ENCODE peak calls at places on chromosomes 4 and X, in four cellular contexts. X is HFF-Myc, F is ovary, U is GM12865. P is an unnamed sample.

GRCh38 chrX:77962068-77962902 is 7.2 kb downstream of the PGAM4 start:
- DNase-seq in F (no peak), U (no peak), X (no peak), P (no peak)

GRCh38 chr4:126004936-126005335 is 690.2 kb downstream of the FAT4 start:
- DNase-seq in X (no peak), U (no peak), F (no peak), P (no peak)

GRCh38 chr4:80918004-80918403 is 112.5 kb upstream of the BMP3 start:
- DNase-seq in X (no peak), U (no peak), F (no peak), P (no peak)

GRCh38 chrX:143757887-143758286 is 37.3 kb upstream of the SPANXN2 start:
- DNase-seq in U (no peak), X (no peak), F (no peak), P (no peak)

GRCh38 chrX:14027031-14027430 is 2.7 kb downstream of the GEMIN8 start:
- DNase-seq in X (no peak), U (peak), F (peak), P (no peak)

GRCh38 chr4:186900232-186900900 is 176.7 kb upstream of the FAT1 start:
- DNase-seq in U (no peak), X (no peak), F (no peak), P (no peak)

GRCh38 chrX:3317191-3317718 is 29.2 kb downstream of the MXRA5 start:
- DNase-seq in F (no peak), X (no peak), U (no peak), P (no peak)

GRCh38 chr4:153987291-153987690 is 198.4 kb upstream of the SFRP2 start:
- DNase-seq in X (no peak), U (no peak), F (no peak), P (no peak)

GRCh38 chr4:69907151-69907550 is 23.7 kb upstream of the CSN1S1 start:
- DNase-seq in U (no peak), F (no peak), X (no peak), P (no peak)

GRCh38 chrX:69014200-69014599 is 151.1 kb downstream of the PJA1 start:
- DNase-seq in U (no peak), F (no peak), X (no peak), P (peak)

GRCh38 chr4:125062079-125062478 is 252.7 kb upstream of the FAT4 start:
- DNase-seq in X (no peak), U (no peak), F (no peak), P (no peak)

GRCh38 chrX:23752740-23753435 is 9.8 kb upstream of the ACOT9 start:
- DNase-seq in X (peak), F (no peak), U (no peak), P (no peak)

GRCh38 chr4:123361195-123361861 is 35.3 kb upstream of the SPRY1 start:
- DNase-seq in U (no peak), F (no peak), X (peak), P (no peak)

GRCh38 chrX:34778961-34779360 is 121.9 kb upstream of the TMEM47 start:
- DNase-seq in X (peak), F (no peak), U (no peak), P (no peak)

GRCh38 chr4:155889036-155889793 is 14.3 kb upstream of the TDO2 start:
- DNase-seq in F (no peak), U (peak), X (no peak), P (no peak)

GRCh38 chr4:5146248-5146647 is 95.0 kb downstream of the STK32B start:
- DNase-seq in F (no peak), X (no peak), U (no peak), P (peak)

GRCh38 chrX:47864785-47865184 is 28.1 kb downstream of the ZNF81 start:
- DNase-seq in X (no peak), U (no peak), F (no peak), P (no peak)

GRCh38 chr4:28357985-28358384 is 1497.3 kb downstream of the STIM2 start:
- DNase-seq in F (no peak), U (no peak), X (no peak), P (no peak)

GRCh38 chr4:76758290-76758882 is 139.6 kb downstream of the SOWAHB start:
- DNase-seq in X (peak), U (peak), F (no peak), P (no peak)

GRCh38 chrX:151323054-151323453 is 74.0 kb upstream of the VMA21 start:
- DNase-seq in F (no peak), U (no peak), X (no peak), P (no peak)

GRCh38 chr4:119559044-119559647 is 69.5 kb downstream of the PDE5A start:
- DNase-seq in F (no peak), X (peak), U (peak), P (no peak)

GRCh38 chrX:69060631-69061408 is 104.4 kb downstream of the PJA1 start:
- DNase-seq in X (no peak), U (no peak), F (peak), P (peak)

GRCh38 chr4:142095886-142096605 is 459.7 kb downstream of the IL15 start:
- DNase-seq in X (peak), F (no peak), U (no peak), P (no peak)

GRCh38 chr4:85318415-85318814 is 156.5 kb upstream of the ARHGAP24 start:
- DNase-seq in U (no peak), X (no peak), F (no peak), P (no peak)

GRCh38 chr4:76950052-76950845 is 697 bp downstream of the SEPTIN11 start:
- DNase-seq in X (no peak), F (peak), U (peak), P (peak)

GRCh38 chrX:130285710-130286109 is 17.0 kb upstream of the ZNF280C start:
- DNase-seq in U (no peak), X (no peak), F (no peak), P (no peak)

GRCh38 chr4:94032754-94033153 is 174.9 kb upstream of the SMARCAD1 start:
- DNase-seq in U (no peak), F (no peak), X (no peak), P (no peak)

GRCh38 chr4:73343432-73343831 is 60.7 kb upstream of the ALB start:
- DNase-seq in X (no peak), U (no peak), F (no peak), P (no peak)

GRCh38 chr4:73344106-73344505 is 60.0 kb upstream of the ALB start:
- DNase-seq in U (no peak), F (no peak), X (no peak), P (no peak)

GRCh38 chr4:73345399-73345975 is 58.6 kb upstream of the ALB start:
- DNase-seq in F (no peak), U (no peak), X (no peak), P (no peak)

GRCh38 chr4:73335717-73336116 is 68.4 kb upstream of the ALB start:
- DNase-seq in U (no peak), F (no peak), X (no peak), P (no peak)

GRCh38 chr4:73341454-73341853 is 62.6 kb upstream of the ALB start:
- DNase-seq in F (peak), X (peak), U (peak), P (no peak)
- TF ChIP-seq CTCF in F (peak), X (peak), U (peak), P (no peak)

DNA sequence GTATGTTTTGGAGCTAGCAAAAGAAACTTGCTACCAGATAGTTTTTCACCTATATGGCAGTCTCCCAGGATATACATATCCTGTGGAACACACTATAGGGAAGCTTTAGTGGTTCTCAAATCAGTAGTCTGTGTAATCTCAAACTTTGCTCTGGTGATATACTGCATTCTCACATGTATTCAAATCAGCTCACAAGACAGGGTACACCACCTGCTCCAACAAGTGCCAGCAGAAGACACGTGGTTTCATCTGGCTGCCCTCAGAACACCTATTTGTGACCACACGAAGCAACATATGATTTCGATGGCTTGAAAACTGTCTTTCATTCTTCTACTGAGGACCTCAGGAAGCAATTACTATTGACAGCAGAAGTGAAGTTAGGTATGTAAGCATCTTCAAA is 37.7 kb downstream of the BCLAF3 start:
- DNase-seq in F (no peak), X (no peak), U (peak), P (no peak)
- H3K4me3 ChIP-seq in F (no peak), X (no peak), U (no peak), P (no peak)

DNA sequence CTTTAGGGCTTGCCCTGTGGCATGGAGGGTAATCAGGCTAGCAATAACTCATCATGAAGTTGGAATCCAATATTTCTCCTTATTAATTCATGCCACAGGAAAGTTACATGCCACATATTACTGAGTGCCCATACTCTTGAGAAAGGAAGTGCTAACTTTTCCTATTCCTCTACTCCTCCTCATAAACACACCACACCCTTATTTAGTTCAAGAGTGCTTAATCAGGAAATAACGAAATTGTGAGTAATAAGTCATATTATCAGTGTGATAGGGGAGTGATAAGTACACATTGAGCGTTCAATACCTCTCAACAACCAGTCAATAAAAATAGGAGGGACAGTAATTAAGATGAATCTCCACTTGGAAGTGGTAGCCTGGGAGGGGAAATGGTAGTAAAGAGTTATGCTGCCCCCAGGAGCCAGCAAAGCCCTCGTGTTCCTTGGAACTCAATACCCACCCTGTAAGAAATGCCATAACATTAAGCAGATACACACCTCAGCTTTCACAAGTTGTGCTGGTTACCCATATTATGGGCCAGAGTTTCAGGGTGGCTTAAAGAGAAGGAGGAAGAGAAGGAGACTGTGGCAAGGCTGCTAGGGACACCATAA is 410.0 kb upstream of the NR3C2 start:
- DNase-seq in X (no peak), F (no peak), U (no peak), P (no peak)
- TF ChIP-seq CTCF in X (no peak), F (no peak), U (no peak), P (no peak)

GRCh38 chr4:48654015-48654664 is 125.9 kb downstream of the FRYL start:
- DNase-seq in X (no peak), U (no peak), F (no peak), P (no peak)
- H3K4me3 ChIP-seq in X (no peak), U (no peak), F (no peak), P (no peak)

DNA sequence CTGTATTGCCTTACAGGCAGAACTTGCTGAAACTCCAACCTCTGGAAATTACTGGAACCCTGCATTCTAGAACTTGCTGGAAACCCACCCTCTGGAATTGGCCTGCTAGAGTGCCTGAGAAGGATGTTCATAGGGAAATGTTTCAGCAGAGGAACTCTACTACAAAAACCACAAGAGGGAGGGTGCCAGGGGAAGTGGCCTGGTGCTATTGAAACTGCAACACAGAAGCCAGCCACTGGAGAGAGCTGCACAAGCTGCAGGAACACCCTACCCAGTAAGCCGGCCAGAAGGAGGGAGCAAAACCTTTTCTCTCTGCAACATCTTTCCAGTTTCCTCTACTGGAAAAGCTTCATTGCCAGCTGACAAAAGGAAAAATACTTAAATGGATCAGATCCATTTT is 2.5 kb upstream of the BRWD3 start:
- DNase-seq in X (peak), F (no peak), U (peak), P (no peak)
- TF ChIP-seq CTCF in X (no peak), F (no peak), U (peak), P (no peak)

GRCh38 chr4:39446842-39447573 is 11.7 kb downstream of the RPL9 start:
- DNase-seq in X (no peak), U (peak), F (peak), P (peak)
- H3K4me3 ChIP-seq in X (no peak), U (peak), F (peak), P (no peak)

P was measured in lung.